ENCODE peak calls at places on chromosomes 12 and 14, in six cellular contexts. Q is breast epithelium; X is esophagus squamous epithelium; U is CD4-positive, alpha-beta memory T cell; O is psoas muscle; F is right cardiac atrium. A is an unnamed sample. For H3K4me1, the result is how much of the 10 kb centered on the place peaks cover.

GRCh38 chr12:31906581-31907286 is 52.5 kb upstream of the RESF1 start:
- DNase-seq in U (no peak), Q (no peak), F (no peak), O (no peak), X (no peak), A (no peak)

GRCh38 chr14:102949062-102949800 is 26.8 kb downstream of the AMN start:
- DNase-seq in O (peak), U (peak), F (no peak), X (no peak), Q (no peak), A (no peak)

GRCh38 chr14:60344751-60345150 is 95.7 kb downstream of the PPM1A start:
- DNase-seq in X (no peak), U (no peak), F (no peak), O (no peak), Q (no peak), A (no peak)

GRCh38 chr12:52248541-52249035 is 15.5 kb downstream of the KRT7 start:
- DNase-seq in X (no peak), O (peak), U (no peak), F (no peak), Q (no peak), A (no peak)

GRCh38 chr12:65039306-65039705 is 81.8 kb downstream of the WIF1 start:
- DNase-seq in U (no peak), F (peak), O (no peak), Q (no peak), X (no peak), A (no peak)

GRCh38 chr14:103542545-103543088 is 13.6 kb downstream of the TRMT61A start:
- DNase-seq in F (peak), X (no peak), U (no peak), O (peak), Q (no peak), A (no peak)

GRCh38 chr12:11016937-11017336 is 5.5 kb downstream of the TAS2R19 start:
- DNase-seq in O (no peak), F (no peak), X (no peak), Q (no peak), U (no peak), A (no peak)

GRCh38 chr14:51219473-51220448 is 20.3 kb upstream of the TMX1 start:
- DNase-seq in O (no peak), X (no peak), F (no peak), Q (no peak), U (no peak), A (no peak)

GRCh38 chr12:22459872-22460490 is 84.4 kb downstream of the C2CD5 start:
- DNase-seq in Q (no peak), O (no peak), F (no peak), X (no peak), U (peak), A (peak)

GRCh38 chr12:124913474-124914391 is 717 bp downstream of the UBC start:
- DNase-seq in F (peak), X (no peak), O (peak), U (peak), Q (peak), A (peak)

GRCh38 chr12:112907415-112908157 is 824 bp downstream of the OAS1 start:
- DNase-seq in U (no peak), O (no peak), Q (no peak), F (no peak), X (no peak), A (no peak)

GRCh38 chr12:112367986-112368385 is 14.2 kb downstream of the HECTD4 start:
- DNase-seq in F (no peak), O (no peak), U (no peak), X (no peak), Q (no peak), A (no peak)

GRCh38 chr12:90652280-90652679 is 302.7 kb downstream of the CCER1 start:
- DNase-seq in U (no peak), O (no peak), F (no peak), Q (no peak), X (no peak), A (no peak)

GRCh38 chr14:22560638-22561365 is 28.2 kb downstream of the DAD1 start:
- DNase-seq in X (no peak), U (no peak), O (no peak), Q (no peak), F (no peak), A (no peak)

GRCh38 chr14:43901950-43902349 is 605.1 kb downstream of the FSCB start:
- DNase-seq in X (no peak), F (no peak), Q (no peak), O (no peak), U (no peak), A (no peak)

GRCh38 chr12:753401-754237 is 1.2 kb downstream of the WNK1 start:
- DNase-seq in Q (peak), F (peak), U (peak), O (peak), X (no peak), A (peak)

GRCh38 chr12:114265036-114265435 is 140.9 kb downstream of the TBX5 start:
- DNase-seq in O (no peak), U (no peak), F (no peak), Q (no peak), X (no peak), A (no peak)

GRCh38 chr12:6167327-6168280 is 32.6 kb upstream of the CD9 start:
- DNase-seq in X (no peak), Q (no peak), F (peak), O (no peak), U (no peak), A (no peak)

GRCh38 chr14:104596451-104596918 is 8.1 kb downstream of the TMEM179 start:
- DNase-seq in X (no peak), Q (no peak), O (peak), U (no peak), F (peak), A (no peak)

GRCh38 chr12:3123729-3124128 is 46.5 kb downstream of the TSPAN9 start:
- DNase-seq in O (no peak), X (no peak), U (no peak), Q (no peak), F (no peak), A (no peak)

GRCh38 chr14:26191123-26191522 is 406.7 kb downstream of the NOVA1 start:
- DNase-seq in X (no peak), Q (no peak), U (no peak), F (no peak), O (no peak), A (no peak)

GRCh38 chr12:44459569-44459968 is 416.5 kb downstream of the NELL2 start:
- DNase-seq in F (no peak), O (no peak), Q (no peak), U (no peak), X (no peak), A (no peak)

GRCh38 chr12:39081910-39082309 is 176.5 kb upstream of the CPNE8 start:
- DNase-seq in O (no peak), F (no peak), U (no peak), X (no peak), Q (no peak), A (no peak)

GRCh38 chr12:7144414-7145120 is 14.4 kb downstream of the CLSTN3 start:
- DNase-seq in Q (no peak), U (no peak), O (no peak), F (no peak), X (no peak), A (peak)

GRCh38 chr14:104708606-104709268 is 15.3 kb upstream of the ADSS1 start:
- DNase-seq in X (no peak), Q (no peak), U (peak), O (peak), F (peak), A (peak)

GRCh38 chr12:98514984-98515367 is 414 bp upstream of the TMPO start:
- DNase-seq in U (no peak), Q (no peak), O (no peak), X (no peak), F (no peak), A (no peak)

GRCh38 chr14:75280448-75280830 is 1.8 kb downstream of the FOS start:
- DNase-seq in Q (no peak), U (no peak), O (no peak), F (no peak), X (no peak), A (no peak)

GRCh38 chr14:54106802-54107377 is 150.3 kb upstream of the BMP4 start:
- DNase-seq in Q (no peak), O (no peak), X (no peak), U (no peak), F (no peak), A (no peak)

GRCh38 chr12:116529048-116529447 is 30.1 kb upstream of the MAP1LC3B2 start:
- DNase-seq in Q (no peak), U (no peak), F (no peak), O (no peak), X (no peak), A (no peak)

GRCh38 chr14:90438841-90439240 is 42.0 kb downstream of the CALM1 start:
- DNase-seq in U (no peak), O (no peak), Q (no peak), F (no peak), X (no peak), A (no peak)

GRCh38 chr12:112353389-112353788 is 28.8 kb downstream of the HECTD4 start:
- DNase-seq in X (no peak), Q (no peak), F (no peak), U (no peak), O (no peak), A (no peak)

GRCh38 chr14:32472081-32472480 is 143.0 kb downstream of the AKAP6 start:
- DNase-seq in F (no peak), U (no peak), Q (no peak), X (no peak), O (no peak), A (no peak)

GRCh38 chr14:84074626-84075025 is 1455.3 kb upstream of the FLRT2 start:
- DNase-seq in O (no peak), U (no peak), X (no peak), F (no peak), Q (no peak), A (no peak)

GRCh38 chr12:77204055-77204454 is 138.7 kb upstream of the E2F7 start:
- DNase-seq in Q (no peak), O (no peak), F (no peak), X (no peak), U (no peak), A (no peak)

GRCh38 chr12:124910561-124911478 is 3.6 kb downstream of the UBC start:
- DNase-seq in O (no peak), U (peak), X (no peak), F (no peak), Q (no peak), A (no peak)

GRCh38 chr14:36021030-36021422 is 155.5 kb downstream of the PTCSC3 start:
- DNase-seq in O (no peak), Q (no peak), F (no peak), U (no peak), X (no peak), A (no peak)

GRCh38 chr14:36021926-36022325 is 154.6 kb downstream of the PTCSC3 start:
- DNase-seq in O (no peak), X (no peak), F (no peak), U (no peak), Q (no peak), A (no peak)

GRCh38 chr14:36019126-36019525 is 157.4 kb downstream of the PTCSC3 start:
- DNase-seq in U (no peak), O (no peak), X (no peak), F (no peak), Q (no peak), A (no peak)

GRCh38 chr14:36022765-36023415 is 153.6 kb downstream of the PTCSC3 start:
- DNase-seq in O (no peak), Q (no peak), X (no peak), U (no peak), F (no peak), A (no peak)

GRCh38 chr14:36020120-36021029 is 156.1 kb downstream of the PTCSC3 start:
- DNase-seq in U (no peak), X (no peak), Q (no peak), O (no peak), F (no peak), A (no peak)
- H3K4me3 ChIP-seq in U (no peak), X (no peak), Q (no peak), O (no peak), F (no peak), A (no peak)

GRCh38 chr14:73776194-73776537 is 62.0 kb upstream of the PNMA1 start:
- DNase-seq in O (no peak), F (no peak), X (no peak), U (no peak), Q (no peak), A (no peak)
- H3K4me1 ChIP-seq in O (half or more), F (under half), X (under half), U (half or more), Q (under half), A (half or more)

GRCh38 chr12:122085571-122085970 is 7.0 kb downstream of the MLXIP start:
- DNase-seq in O (no peak), X (no peak), Q (no peak), F (peak), U (no peak), A (no peak)
- H3K27ac ChIP-seq in O (peak), X (no peak), Q (no peak), F (no peak), U (no peak), A (peak)

DNA sequence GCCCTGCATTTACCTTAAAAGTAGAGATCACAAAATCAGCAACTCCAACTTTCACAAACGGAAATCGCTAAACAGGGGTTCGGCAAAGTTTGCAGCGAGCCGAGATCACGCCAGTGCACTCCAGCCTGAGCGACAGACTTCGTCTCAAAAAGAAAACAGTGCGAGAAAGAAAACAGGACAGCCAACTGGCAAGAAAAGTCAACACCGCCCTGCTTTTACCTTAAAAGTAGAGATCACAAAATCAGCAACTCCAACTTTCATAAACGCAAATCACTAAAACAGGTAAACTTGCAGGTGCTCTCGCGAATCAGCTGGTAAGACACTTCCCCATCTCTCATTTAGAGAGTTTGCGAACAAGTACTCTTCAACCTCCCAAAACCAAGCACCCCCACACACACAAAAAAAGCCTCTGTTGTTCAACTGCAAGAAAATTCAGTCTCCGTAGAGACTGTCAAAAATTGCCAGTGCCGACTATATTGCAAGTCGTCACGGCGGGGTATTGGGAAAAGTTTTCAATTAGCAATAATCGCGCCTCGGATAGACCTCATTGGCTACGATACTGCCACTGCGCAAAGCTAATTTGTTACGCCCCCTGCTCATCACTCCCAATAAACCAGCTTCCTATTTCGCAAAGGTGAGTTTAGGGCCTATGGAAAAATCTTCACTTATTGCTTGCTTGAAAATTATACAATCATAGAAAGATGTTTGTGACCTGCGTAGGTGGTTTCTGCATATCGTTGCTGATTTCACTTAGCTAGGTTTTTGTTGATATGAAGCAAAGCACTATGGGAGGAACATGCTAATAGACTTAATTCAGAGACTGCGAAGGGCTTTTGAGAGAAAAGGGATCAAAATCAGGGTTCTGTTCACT is at the start of gene RNU4-1:
- DNase-seq in Q (peak), U (peak), F (peak), X (no peak), O (peak), A (peak)
- H3K4me3 ChIP-seq in Q (peak), U (peak), F (peak), X (peak), O (peak), A (peak)

DNA sequence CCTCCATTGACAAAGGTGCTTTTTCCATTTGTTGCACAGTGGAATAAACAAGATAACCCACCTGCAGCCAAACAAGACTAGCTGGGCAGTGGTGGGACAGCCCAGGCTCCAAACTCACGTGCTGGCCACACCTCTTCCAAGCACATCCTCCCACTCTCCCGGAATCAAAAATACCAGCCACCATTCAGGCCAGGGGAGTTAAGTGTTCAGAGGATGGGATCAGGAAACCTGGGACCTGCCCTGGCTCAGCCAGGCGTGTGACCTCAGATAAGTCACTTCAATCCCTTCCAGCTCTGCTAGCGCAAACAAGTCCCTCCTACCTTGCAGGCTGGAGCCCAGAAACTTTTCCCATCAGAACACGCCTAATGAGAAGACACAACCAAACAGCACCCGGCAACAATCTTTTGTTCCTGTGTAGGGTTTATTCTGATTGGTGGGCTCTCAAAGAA is 43.3 kb downstream of the ACTN1 start:
- DNase-seq in U (no peak), Q (no peak), F (peak), O (no peak), X (no peak), A (no peak)
- H3K4me1 ChIP-seq in U (under half), Q (under half), F (under half), O (under half), X (half or more), A (half or more)